ENCODE peak calls at places on chromosome 20, in eight cellular contexts. W is stimulated activated CD4-positive, alpha-beta T cell treated with anti-CD3 and anti-CD28 coated beads, Interleukin-15, amount 100 ng/mL, for 24 hours; O is naive thymus-derived CD4-positive, alpha-beta T cell; P is GM12878; N is T1000; L is cardiac muscle cell; A is glutamatergic neuron; D is heart right ventricle. Z is an unnamed sample.
A peak's percentile ranks its signal among the peaks of the same experiment; 100 is the strongest.

GRCh38 chr20:21027569-21027968 is 78.6 kb downstream of the LINC00237 start:
- DNase-seq in P (no peak), W (no peak), N (no peak), A (peak; percentile 42), L (no peak), O (no peak), D (no peak), Z (no peak)

GRCh38 chr20:60062431-60063336 is 104.5 kb downstream of the CDH26 start:
- DNase-seq in P (no peak), O (no peak), D (no peak), A (no peak), N (no peak), W (no peak), L (peak; percentile 30), Z (no peak)

GRCh38 chr20:23243791-23244190 is 106.8 kb upstream of the NXT1 start:
- DNase-seq in L (no peak), A (no peak), N (no peak), O (no peak), D (no peak), W (no peak), P (no peak), Z (no peak)

GRCh38 chr20:42553374-42553773 is 636.3 kb downstream of the PTPRT start:
- DNase-seq in L (no peak), A (no peak), P (no peak), N (no peak), O (no peak), D (no peak), W (no peak), Z (no peak)

GRCh38 chr20:7091655-7092054 is 324.2 kb downstream of the BMP2 start:
- DNase-seq in D (no peak), W (no peak), O (no peak), A (no peak), L (no peak), P (no peak), N (no peak), Z (no peak)

GRCh38 chr20:25659999-25660398 is 36.2 kb upstream of the NANP start:
- DNase-seq in P (no peak), W (no peak), D (no peak), L (no peak), O (no peak), A (no peak), N (no peak), Z (no peak)

GRCh38 chr20:38252292-38253288 is 7.9 kb downstream of the KIAA1755 start:
- DNase-seq in P (no peak), L (peak; percentile 40), O (no peak), D (no peak), N (no peak), W (no peak), A (no peak), Z (no peak)

GRCh38 chr20:25573288-25574251 is 11.8 kb downstream of the NINL start:
- DNase-seq in P (no peak), W (no peak), O (no peak), L (no peak), N (no peak), D (no peak), A (no peak), Z (no peak)

GRCh38 chr20:21571841-21572690 is 58.2 kb upstream of the NKX2-2 start:
- DNase-seq in L (peak; percentile 6), D (no peak), P (no peak), A (no peak), O (peak; percentile 25), W (peak; percentile 15), N (no peak), Z (no peak)

GRCh38 chr20:24314053-24314452 is 155.4 kb upstream of the SYNDIG1 start:
- DNase-seq in W (no peak), O (no peak), A (no peak), L (no peak), D (no peak), P (no peak), N (no peak), Z (no peak)

GRCh38 chr20:32343438-32343837 is 14.7 kb upstream of the ASXL1 start:
- DNase-seq in P (no peak), W (no peak), N (peak; percentile 9), L (peak; percentile 84), D (no peak), O (no peak), A (no peak), Z (no peak)

GRCh38 chr20:58293453-58293852 is 16.1 kb upstream of the RAB22A start:
- DNase-seq in A (peak; percentile 71), N (no peak), L (no peak), P (no peak), W (no peak), O (no peak), D (peak; percentile 16), Z (no peak)

GRCh38 chr20:603116-603640 is 6.9 kb downstream of the TCF15 start:
- DNase-seq in A (no peak), P (no peak), L (no peak), O (no peak), W (no peak), N (no peak), D (no peak), Z (no peak)

GRCh38 chr20:37911838-37912273 is 8.9 kb downstream of the VSTM2L start:
- DNase-seq in N (no peak), A (peak; percentile 64), L (peak; percentile 64), P (no peak), W (no peak), D (peak; percentile 41), O (no peak), Z (no peak)

GRCh38 chr20:50172347-50173013 is 18.1 kb upstream of the CEBPB start:
- DNase-seq in N (peak; percentile 66), O (no peak), L (peak; percentile 83), W (no peak), P (no peak), A (peak; percentile 76), D (peak; percentile 92), Z (no peak)

GRCh38 chr20:23060629-23061028 is 11.2 kb upstream of the THBD start:
- DNase-seq in P (no peak), A (no peak), L (no peak), N (no peak), O (no peak), D (no peak), W (no peak), Z (no peak)

GRCh38 chr20:48804300-48804980 is 23.4 kb downstream of the PREX1 start:
- DNase-seq in P (no peak), A (no peak), W (no peak), L (no peak), D (no peak), N (no peak), O (no peak), Z (no peak)

GRCh38 chr20:5730131-5730530 is 20.1 kb upstream of the SHLD1 start:
- DNase-seq in O (no peak), A (no peak), N (no peak), P (no peak), W (no peak), D (no peak), L (no peak), Z (no peak)

GRCh38 chr20:37697314-37697713 is 3.5 kb downstream of the CTNNBL1 start:
- DNase-seq in L (no peak), W (no peak), P (peak; percentile 66), O (no peak), D (no peak), N (no peak), A (no peak), Z (no peak)

GRCh38 chr20:49169547-49169946 is 18.6 kb downstream of the STAU1 start:
- DNase-seq in L (no peak), O (no peak), A (no peak), P (no peak), N (no peak), D (no peak), W (no peak), Z (no peak)

GRCh38 chr20:31604567-31605030 is 490 bp upstream of the ID1 start:
- DNase-seq in D (no peak), O (no peak), W (no peak), N (no peak), P (no peak), L (no peak), A (no peak), Z (no peak)

GRCh38 chr20:5395932-5396727 is 79.4 kb upstream of the PROKR2 start:
- DNase-seq in P (no peak), L (no peak), A (no peak), N (no peak), W (no peak), O (no peak), D (no peak), Z (no peak)

GRCh38 chr20:50196896-50197295 is 6.3 kb downstream of the CEBPB start:
- DNase-seq in W (no peak), L (no peak), N (no peak), A (no peak), P (no peak), D (no peak), O (no peak), Z (no peak)

GRCh38 chr20:50594591-50595432 is 84.6 kb downstream of the PTPN1 start:
- DNase-seq in A (no peak), L (no peak), P (no peak), D (no peak), O (no peak), N (no peak), W (no peak), Z (no peak)

GRCh38 chr20:59961423-59961822 is 3.2 kb downstream of the CDH26 start:
- DNase-seq in D (no peak), A (no peak), W (no peak), L (no peak), P (no peak), O (no peak), N (no peak), Z (no peak)

GRCh38 chr20:46739441-46740213 is 30.2 kb downstream of the SLC2A10 start:
- DNase-seq in W (no peak), N (no peak), P (no peak), L (no peak), D (no peak), O (no peak), A (no peak), Z (no peak)

GRCh38 chr20:49904440-49905214 is 10.7 kb downstream of the SPATA2 start:
- DNase-seq in O (no peak), P (no peak), D (no peak), A (no peak), W (no peak), L (no peak), N (no peak), Z (no peak)

Z was measured in esophagus squamous epithelium.